ENCODE peak calls at places on chromosome 19, in nine cellular contexts. V is OCI-LY7; T is HCT116; E is aorta; M is psoas muscle; W is Karpas-422; Y is breast epithelium; G is endodermal cell; I is CD4-positive, CD25-positive, alpha-beta regulatory T cell. Q is an unnamed sample. For H3K4me1 and H3K9me3, the result is how much of the 10 kb centered on the place peaks cover.

GRCh38 chr19:10001899-10002298 is 8.4 kb downstream of the COL5A3 start:
- DNase-seq in V (no peak), T (no peak), E (no peak), M (peak), W (peak), Y (no peak), G (peak), I (no peak), Q (peak)

GRCh38 chr19:41871573-41872383 is 5.3 kb upstream of the CD79A start:
- DNase-seq in V (peak), T (no peak), E (no peak), M (peak), W (peak), Y (no peak), G (peak), I (peak), Q (no peak)

GRCh38 chr19:40314646-40315045 is 29.5 kb upstream of the AKT2 start:
- DNase-seq in V (no peak), T (no peak), E (no peak), M (no peak), W (no peak), Y (no peak), G (no peak), I (no peak), Q (no peak)

GRCh38 chr19:38557205-38557799 is 60.5 kb downstream of the MAP4K1 start:
- DNase-seq in V (peak), T (no peak), E (no peak), M (peak), W (peak), Y (no peak), G (no peak), I (peak), Q (no peak)

GRCh38 chr19:49854861-49855263 is 3.9 kb downstream of the PTOV1 start:
- DNase-seq in V (no peak), T (no peak), E (no peak), M (peak), W (no peak), Y (no peak), G (no peak), I (no peak), Q (peak)

GRCh38 chr19:19409235-19410030 is 4.0 kb downstream of the GATAD2A start:
- DNase-seq in V (no peak), T (no peak), E (no peak), M (no peak), W (no peak), Y (no peak), G (no peak), I (no peak), Q (no peak)

GRCh38 chr19:38061294-38061693 is 154.3 kb downstream of the SIPA1L3 start:
- DNase-seq in V (no peak), T (no peak), E (no peak), M (no peak), W (no peak), Y (no peak), G (no peak), I (no peak), Q (no peak)

GRCh38 chr19:16369306-16369663 is 44.7 kb downstream of the KLF2 start:
- DNase-seq in V (no peak), T (no peak), E (no peak), M (no peak), W (no peak), Y (no peak), G (no peak), I (no peak), Q (no peak)

GRCh38 chr19:16608290-16608704 is 19.7 kb downstream of the MED26 start:
- DNase-seq in V (no peak), T (no peak), E (no peak), M (peak), W (peak), Y (no peak), G (no peak), I (no peak), Q (no peak)

GRCh38 chr19:44909775-44910174 is 4.2 kb downstream of the APOE start:
- DNase-seq in V (no peak), T (no peak), E (no peak), M (no peak), W (no peak), Y (no peak), G (no peak), I (no peak), Q (no peak)
- H3K4me1 ChIP-seq in V (under half), T (half or more), E (under half), M (under half), W (under half), Y (under half), G (under half), I (under half), Q (under half)

GRCh38 chr19:58182989-58183821 is at the start of gene ZNF274:
- DNase-seq in V (peak), T (peak), E (peak), M (peak), W (peak), Y (peak), G (peak), I (peak), Q (peak)
- H3K9me3 ChIP-seq in V (under half), T (under half), E (under half), M (half or more), W (under half), Y (half or more), G (half or more), I (under half), Q (under half)

DNA sequence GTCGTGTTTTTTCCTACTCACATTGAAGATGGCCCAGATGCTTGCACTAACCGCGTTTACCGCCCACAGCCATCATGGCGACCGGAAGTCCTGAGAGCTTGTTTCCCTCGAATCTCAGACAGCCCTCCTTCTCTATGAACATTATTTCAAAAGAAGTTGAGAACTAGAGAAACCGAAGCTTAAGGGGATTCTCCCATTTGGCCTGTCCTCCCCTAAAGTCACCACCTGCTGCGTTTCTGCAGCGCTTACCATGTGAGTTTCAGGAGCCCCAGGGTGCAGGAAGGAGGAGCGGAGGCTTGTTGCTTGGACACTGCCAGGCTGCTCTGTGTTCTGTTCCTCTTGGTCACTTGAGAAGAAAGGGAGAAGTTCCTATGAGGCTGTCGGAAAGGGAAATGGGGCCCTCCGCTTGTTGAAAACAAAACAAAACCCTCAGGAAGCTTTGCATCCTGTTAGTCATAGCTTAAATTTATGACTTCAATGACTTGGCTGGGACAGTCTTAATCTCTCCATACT is 6.2 kb downstream of the CARD8 start:
- DNase-seq in V (peak), T (no peak), E (peak), M (peak), W (peak), Y (no peak), G (no peak), I (peak), Q (peak)
- H3K4me1 ChIP-seq in V (half or more), T (under half), E (under half), M (under half), W (half or more), Y (under half), G (under half), I (half or more), Q (under half)

DNA sequence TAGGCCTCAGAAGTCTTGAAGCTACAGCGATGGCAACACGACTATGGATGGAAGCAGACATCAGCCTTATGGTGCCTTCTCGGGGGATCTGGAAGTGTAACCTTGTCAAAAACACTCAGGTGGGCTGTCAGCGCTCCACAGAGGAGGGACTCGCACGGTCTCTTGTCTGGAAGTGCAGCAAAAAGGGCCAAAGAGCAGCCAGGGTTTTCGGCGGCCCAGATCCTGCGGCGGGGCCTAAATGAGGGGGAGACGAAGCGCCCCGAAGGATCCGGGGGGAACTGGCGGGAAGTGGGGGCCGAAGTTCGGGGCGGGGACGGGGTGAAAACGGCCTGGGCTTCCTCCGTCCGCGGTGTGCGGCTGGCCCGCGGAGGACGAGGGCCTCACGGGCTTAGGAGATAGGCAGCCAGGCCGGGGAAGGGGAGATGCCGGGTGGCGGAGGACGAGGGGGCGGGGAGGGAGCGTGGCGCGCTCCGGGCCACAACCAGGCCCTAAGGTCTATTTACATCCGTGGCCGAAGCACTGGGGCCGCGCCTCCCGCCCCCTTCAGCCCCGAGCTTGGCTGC is 637 bp downstream of the RANBP3 start:
- DNase-seq in V (peak), T (no peak), E (no peak), M (no peak), W (no peak), Y (no peak), G (no peak), I (no peak), Q (peak)
- H3K9me3 ChIP-seq in V (under half), T (under half), E (under half), M (under half), W (under half), Y (under half), G (under half), I (under half), Q (under half)